ENCODE peak calls at places on chromosome 18, in four cellular contexts. One of them, this sample, is unnamed. For H3K36me3, the result is how much of the 10 kb centered on the place peaks cover.

GRCh38 chr18:29556070-29556469 is 1379.1 kb upstream of the CDH2 start:
- DNase-seq in OCI-LY7: no peak
- DNase-seq in Caco-2: no peak
- DNase-seq in GM23338: peak
- DNase-seq in this sample: no peak

GRCh38 chr18:3902676-3903075 is 452.7 kb downstream of the TGIF1 start:
- DNase-seq in OCI-LY7: no peak
- DNase-seq in GM23338: no peak
- DNase-seq in Caco-2: no peak
- DNase-seq in this sample: no peak

GRCh38 chr18:30280861-30281470 is 761.6 kb downstream of the DSC3 start:
- DNase-seq in OCI-LY7: peak
- DNase-seq in GM23338: peak
- DNase-seq in Caco-2: peak
- DNase-seq in this sample: peak

GRCh38 chr18:77517901-77518300 is 268.3 kb downstream of the GALR1 start:
- DNase-seq in Caco-2: no peak
- DNase-seq in GM23338: no peak
- DNase-seq in OCI-LY7: no peak
- DNase-seq in this sample: no peak

GRCh38 chr18:50862401-50862800 is 16.5 kb upstream of the ME2 start:
- DNase-seq in GM23338: no peak
- DNase-seq in Caco-2: no peak
- DNase-seq in OCI-LY7: peak
- DNase-seq in this sample: no peak

GRCh38 chr18:64271264-64271663 is 122.4 kb upstream of the LINC00305 start:
- DNase-seq in OCI-LY7: no peak
- DNase-seq in GM23338: no peak
- DNase-seq in Caco-2: no peak
- DNase-seq in this sample: no peak

GRCh38 chr18:3037423-3037915 is 24.5 kb upstream of the LPIN2 start:
- DNase-seq in Caco-2: peak
- DNase-seq in GM23338: no peak
- DNase-seq in OCI-LY7: peak
- DNase-seq in this sample: no peak

GRCh38 chr18:500230-500555 is 308 bp downstream of the COLEC12 start:
- DNase-seq in OCI-LY7: no peak
- DNase-seq in GM23338: peak
- DNase-seq in Caco-2: no peak
- DNase-seq in this sample: no peak

GRCh38 chr18:9575558-9575957 is 38.8 kb downstream of the PPP4R1 start:
- DNase-seq in OCI-LY7: peak
- DNase-seq in Caco-2: peak
- DNase-seq in GM23338: peak
- DNase-seq in this sample: peak
- TF ChIP-seq CTCF in OCI-LY7: peak
- TF ChIP-seq CTCF in Caco-2: peak
- TF ChIP-seq CTCF in GM23338: peak
- TF ChIP-seq CTCF in this sample: peak

GRCh38 chr18:27185025-27185763 is at the start of gene CHST9:
- DNase-seq in Caco-2: peak
- DNase-seq in OCI-LY7: no peak
- DNase-seq in GM23338: peak
- DNase-seq in this sample: peak
- H3K36me3 ChIP-seq in Caco-2: under half
- H3K36me3 ChIP-seq in OCI-LY7: under half
- H3K36me3 ChIP-seq in GM23338: under half
- H3K36me3 ChIP-seq in this sample: under half

GRCh38 chr18:22871809-22872525 is 61.2 kb upstream of the RBBP8 start:
- DNase-seq in Caco-2: no peak
- DNase-seq in GM23338: peak
- DNase-seq in OCI-LY7: no peak
- DNase-seq in this sample: no peak

GRCh38 chr18:22868831-22869230 is 64.3 kb upstream of the RBBP8 start:
- DNase-seq in Caco-2: no peak
- DNase-seq in OCI-LY7: no peak
- DNase-seq in GM23338: no peak
- DNase-seq in this sample: no peak

DNA sequence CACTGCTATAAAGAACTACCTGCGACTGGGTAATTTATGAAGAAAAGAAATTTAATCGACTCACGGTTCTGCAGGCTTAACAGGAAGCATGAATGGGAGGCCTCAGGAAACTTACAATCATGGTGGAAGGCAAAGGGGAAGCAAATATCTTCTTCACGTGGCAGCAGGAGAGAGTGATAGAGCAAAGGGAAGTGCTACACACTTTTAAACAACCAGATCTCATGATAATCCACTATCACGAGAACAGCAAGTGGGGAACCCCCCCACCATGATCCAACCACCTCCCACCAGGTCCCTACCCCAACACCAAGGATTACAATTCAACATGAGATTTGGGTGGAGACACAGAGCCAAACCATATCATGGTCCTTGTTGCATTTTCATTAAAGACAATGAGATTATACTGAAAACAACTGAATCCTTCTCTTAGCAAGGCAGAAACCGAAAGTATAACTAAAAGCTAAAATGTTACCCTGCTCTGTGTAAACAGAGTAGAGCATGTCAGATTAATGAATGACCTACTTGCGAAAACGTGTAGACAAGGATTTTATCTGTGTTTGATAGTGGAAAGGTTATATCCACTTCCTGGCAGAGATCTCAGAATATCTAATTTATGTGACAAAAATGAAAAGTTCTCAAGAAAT is 60.1 kb upstream of the RBBP8 start:
- DNase-seq in OCI-LY7: no peak
- DNase-seq in Caco-2: no peak
- DNase-seq in GM23338: no peak
- DNase-seq in this sample: no peak
- H3K4me3 ChIP-seq in OCI-LY7: no peak
- H3K4me3 ChIP-seq in Caco-2: no peak
- H3K4me3 ChIP-seq in GM23338: no peak
- H3K4me3 ChIP-seq in this sample: no peak

GRCh38 chr18:54647176-54647575 is 56.1 kb downstream of the DYNAP start:
- DNase-seq in Caco-2: peak
- DNase-seq in GM23338: peak
- DNase-seq in OCI-LY7: peak
- DNase-seq in this sample: peak
- TF ChIP-seq CTCF in Caco-2: peak
- TF ChIP-seq CTCF in GM23338: peak
- TF ChIP-seq CTCF in OCI-LY7: peak
- TF ChIP-seq CTCF in this sample: no peak

DNA sequence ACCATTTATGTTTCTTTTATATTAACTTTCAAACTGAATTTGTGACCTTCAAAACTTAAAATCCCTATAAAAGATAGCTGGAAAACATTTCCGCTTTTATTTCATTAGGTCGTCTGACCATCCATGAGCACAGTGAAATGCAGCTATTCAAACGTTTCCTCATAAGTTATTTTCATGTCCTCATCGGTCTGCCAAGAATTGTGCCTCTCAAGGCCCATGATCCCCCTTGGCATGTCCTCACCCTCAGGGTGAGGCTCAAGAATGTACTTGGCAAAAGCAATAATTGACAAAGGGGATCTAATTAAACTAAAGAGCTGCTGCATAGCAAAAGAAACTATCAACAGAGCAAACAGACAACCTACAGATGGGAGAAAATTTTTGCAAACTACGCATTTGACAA is 12.4 kb downstream of the SLC66A2 start:
- DNase-seq in OCI-LY7: no peak
- DNase-seq in Caco-2: no peak
- DNase-seq in GM23338: no peak
- DNase-seq in this sample: no peak
- H3K36me3 ChIP-seq in OCI-LY7: under half
- H3K36me3 ChIP-seq in Caco-2: under half
- H3K36me3 ChIP-seq in GM23338: under half
- H3K36me3 ChIP-seq in this sample: half or more

This sample was measured in WERI-Rb-1.